ENCODE peak calls at places on chromosomes 1 and 21, in four cellular contexts. One of them, this sample, is unnamed.

GRCh38 chr1:53091841-53092645 is 30.0 kb downstream of the PODN start:
- DNase-seq in left ventricle myocardium inferior: peak; percentile 80
- DNase-seq in fibroblast of mammary gland: no peak
- DNase-seq in fibroblast of the aortic adventitia: no peak
- DNase-seq in this sample: no peak

GRCh38 chr1:14970115-14970798 is 183.3 kb upstream of the TMEM51 start:
- DNase-seq in left ventricle myocardium inferior: peak; percentile 42
- DNase-seq in fibroblast of mammary gland: peak; percentile 96
- DNase-seq in fibroblast of the aortic adventitia: peak; percentile 87
- DNase-seq in this sample: no peak

GRCh38 chr1:9075023-9075422 is 5.6 kb upstream of the SLC2A5 start:
- DNase-seq in left ventricle myocardium inferior: no peak
- DNase-seq in fibroblast of mammary gland: no peak
- DNase-seq in fibroblast of the aortic adventitia: no peak
- DNase-seq in this sample: no peak

GRCh38 chr21:22795091-22795490 is 1796.9 kb downstream of the NCAM2 start:
- DNase-seq in left ventricle myocardium inferior: no peak
- DNase-seq in fibroblast of mammary gland: no peak
- DNase-seq in fibroblast of the aortic adventitia: no peak
- DNase-seq in this sample: no peak

GRCh38 chr1:37999434-38000232 is 5.7 kb downstream of the FHL3 start:
- DNase-seq in left ventricle myocardium inferior: peak; percentile 66
- DNase-seq in fibroblast of mammary gland: peak; percentile 70
- DNase-seq in fibroblast of the aortic adventitia: peak; percentile 76
- DNase-seq in this sample: no peak

GRCh38 chr1:21779613-21780521 is 3.1 kb downstream of the USP48 start:
- DNase-seq in left ventricle myocardium inferior: no peak
- DNase-seq in fibroblast of mammary gland: peak; percentile 11
- DNase-seq in fibroblast of the aortic adventitia: peak; percentile 49
- DNase-seq in this sample: no peak

GRCh38 chr1:112776688-112777087 is 61.6 kb upstream of the PPM1J start:
- DNase-seq in left ventricle myocardium inferior: no peak
- DNase-seq in fibroblast of mammary gland: no peak
- DNase-seq in fibroblast of the aortic adventitia: no peak
- DNase-seq in this sample: no peak

GRCh38 chr1:15836772-15837669 is 10.5 kb upstream of the SPEN start:
- DNase-seq in left ventricle myocardium inferior: peak; percentile 54
- DNase-seq in fibroblast of mammary gland: no peak
- DNase-seq in fibroblast of the aortic adventitia: no peak
- DNase-seq in this sample: no peak

GRCh38 chr21:33124879-33125278 is 54.9 kb downstream of the OLIG1 start:
- DNase-seq in left ventricle myocardium inferior: no peak
- DNase-seq in fibroblast of mammary gland: no peak
- DNase-seq in fibroblast of the aortic adventitia: no peak
- DNase-seq in this sample: no peak

GRCh38 chr1:101004061-101004460 is 21.5 kb downstream of the DPH5 start:
- DNase-seq in left ventricle myocardium inferior: no peak
- DNase-seq in fibroblast of mammary gland: peak; percentile 82
- DNase-seq in fibroblast of the aortic adventitia: peak; percentile 48
- DNase-seq in this sample: peak; percentile 80

GRCh38 chr1:201881617-201882016 is 7.1 kb upstream of the SHISA4 start:
- DNase-seq in left ventricle myocardium inferior: no peak
- DNase-seq in fibroblast of mammary gland: no peak
- DNase-seq in fibroblast of the aortic adventitia: no peak
- DNase-seq in this sample: no peak

GRCh38 chr1:204420039-204421004 is 8.7 kb upstream of the PPP1R15B start:
- DNase-seq in left ventricle myocardium inferior: no peak
- DNase-seq in fibroblast of mammary gland: no peak
- DNase-seq in fibroblast of the aortic adventitia: no peak
- DNase-seq in this sample: no peak

GRCh38 chr1:45246760-45247159 is 40.4 kb upstream of the ZSWIM5 start:
- DNase-seq in left ventricle myocardium inferior: no peak
- DNase-seq in fibroblast of mammary gland: peak; percentile 87
- DNase-seq in fibroblast of the aortic adventitia: peak; percentile 90
- DNase-seq in this sample: peak; percentile 43

GRCh38 chr1:227071898-227072587 is 131.9 kb downstream of the COQ8A start:
- DNase-seq in left ventricle myocardium inferior: no peak
- DNase-seq in fibroblast of mammary gland: no peak
- DNase-seq in fibroblast of the aortic adventitia: no peak
- DNase-seq in this sample: no peak

GRCh38 chr1:186188004-186188539 is 187.0 kb downstream of the TPR start:
- DNase-seq in left ventricle myocardium inferior: no peak
- DNase-seq in fibroblast of mammary gland: peak; percentile 96
- DNase-seq in fibroblast of the aortic adventitia: peak; percentile 72
- DNase-seq in this sample: peak; percentile 84

GRCh38 chr1:51168946-51169345 is 66.9 kb downstream of the C1orf185 start:
- DNase-seq in left ventricle myocardium inferior: no peak
- DNase-seq in fibroblast of mammary gland: no peak
- DNase-seq in fibroblast of the aortic adventitia: no peak
- DNase-seq in this sample: no peak

GRCh38 chr21:45382698-45383000 is 22.3 kb upstream of the COL18A1 start:
- DNase-seq in left ventricle myocardium inferior: no peak
- DNase-seq in fibroblast of mammary gland: no peak
- DNase-seq in fibroblast of the aortic adventitia: no peak
- DNase-seq in this sample: no peak

GRCh38 chr1:234559152-234559916 is 50.6 kb downstream of the IRF2BP2 start:
- DNase-seq in left ventricle myocardium inferior: no peak
- DNase-seq in fibroblast of mammary gland: no peak
- DNase-seq in fibroblast of the aortic adventitia: no peak
- DNase-seq in this sample: no peak

GRCh38 chr1:182193908-182194550 is 132.5 kb upstream of the ZNF648 start:
- DNase-seq in left ventricle myocardium inferior: no peak
- DNase-seq in fibroblast of mammary gland: peak; percentile 98
- DNase-seq in fibroblast of the aortic adventitia: peak; percentile 13
- DNase-seq in this sample: no peak

GRCh38 chr1:247857986-247858356 is 984 bp downstream of the TRIM58 start:
- DNase-seq in left ventricle myocardium inferior: no peak
- DNase-seq in fibroblast of mammary gland: no peak
- DNase-seq in fibroblast of the aortic adventitia: no peak
- DNase-seq in this sample: no peak

GRCh38 chr1:200880212-200880611 is 7.4 kb downstream of the GPR25 start:
- DNase-seq in left ventricle myocardium inferior: no peak
- DNase-seq in fibroblast of mammary gland: no peak
- DNase-seq in fibroblast of the aortic adventitia: no peak
- DNase-seq in this sample: no peak

GRCh38 chr1:10980094-10980577 is 32.3 kb upstream of the TARDBP start:
- DNase-seq in left ventricle myocardium inferior: peak; percentile 75
- DNase-seq in fibroblast of mammary gland: peak; percentile 33
- DNase-seq in fibroblast of the aortic adventitia: peak; percentile 83
- DNase-seq in this sample: no peak

GRCh38 chr1:6801998-6802397 is 16.7 kb downstream of the CAMTA1 start:
- DNase-seq in left ventricle myocardium inferior: no peak
- DNase-seq in fibroblast of mammary gland: peak; percentile 74
- DNase-seq in fibroblast of the aortic adventitia: peak; percentile 47
- DNase-seq in this sample: peak; percentile 25

GRCh38 chr1:109975718-109976117 is 8.8 kb upstream of the AHCYL1 start:
- DNase-seq in left ventricle myocardium inferior: no peak
- DNase-seq in fibroblast of mammary gland: peak; percentile 85
- DNase-seq in fibroblast of the aortic adventitia: peak; percentile 88
- DNase-seq in this sample: peak; percentile 60

GRCh38 chr21:20822559-20823133 is 175.6 kb upstream of the NCAM2 start:
- DNase-seq in left ventricle myocardium inferior: no peak
- DNase-seq in fibroblast of mammary gland: peak; percentile 2
- DNase-seq in fibroblast of the aortic adventitia: no peak
- DNase-seq in this sample: peak; percentile 0

GRCh38 chr21:34793471-34793870 is 124.7 kb downstream of the CLIC6 start:
- DNase-seq in left ventricle myocardium inferior: no peak
- DNase-seq in fibroblast of mammary gland: no peak
- DNase-seq in fibroblast of the aortic adventitia: no peak
- DNase-seq in this sample: no peak

GRCh38 chr1:67429528-67430357 is 459 bp downstream of the SERBP1 start:
- DNase-seq in left ventricle myocardium inferior: peak; percentile 19
- DNase-seq in fibroblast of mammary gland: peak; percentile 14
- DNase-seq in fibroblast of the aortic adventitia: no peak
- DNase-seq in this sample: no peak

GRCh38 chr1:210684466-210685294 is 356.0 kb downstream of the HHAT start:
- DNase-seq in left ventricle myocardium inferior: no peak
- DNase-seq in fibroblast of mammary gland: no peak
- DNase-seq in fibroblast of the aortic adventitia: no peak
- DNase-seq in this sample: no peak

GRCh38 chr1:229888157-229888556 is 178.9 kb upstream of the GALNT2 start:
- DNase-seq in left ventricle myocardium inferior: no peak
- DNase-seq in fibroblast of mammary gland: no peak
- DNase-seq in fibroblast of the aortic adventitia: no peak
- DNase-seq in this sample: no peak

GRCh38 chr1:78607334-78607927 is 12.8 kb upstream of the IFI44L start:
- DNase-seq in left ventricle myocardium inferior: no peak
- DNase-seq in fibroblast of mammary gland: peak; percentile 64
- DNase-seq in fibroblast of the aortic adventitia: peak; percentile 75
- DNase-seq in this sample: no peak

GRCh38 chr1:153533689-153534201 is 2.0 kb downstream of the S100A6 start:
- DNase-seq in left ventricle myocardium inferior: peak; percentile 44
- DNase-seq in fibroblast of mammary gland: peak; percentile 96
- DNase-seq in fibroblast of the aortic adventitia: peak; percentile 87
- DNase-seq in this sample: peak; percentile 84

GRCh38 chr1:79004916-79005315 is 1.6 kb downstream of the ADGRL4 start:
- DNase-seq in left ventricle myocardium inferior: no peak
- DNase-seq in fibroblast of mammary gland: peak; percentile 6
- DNase-seq in fibroblast of the aortic adventitia: peak; percentile 27
- DNase-seq in this sample: no peak

GRCh38 chr1:27525296-27526271 is 35.6 kb upstream of the WASF2 start:
- DNase-seq in left ventricle myocardium inferior: peak; percentile 89
- DNase-seq in fibroblast of mammary gland: no peak
- DNase-seq in fibroblast of the aortic adventitia: peak; percentile 52
- DNase-seq in this sample: no peak
- H3K4me3 ChIP-seq in left ventricle myocardium inferior: peak overlapping the region; percentile 67
- H3K4me3 ChIP-seq in fibroblast of mammary gland: no peak overlapping the region
- H3K4me3 ChIP-seq in fibroblast of the aortic adventitia: no peak overlapping the region
- H3K4me3 ChIP-seq in this sample: no peak overlapping the region

DNA sequence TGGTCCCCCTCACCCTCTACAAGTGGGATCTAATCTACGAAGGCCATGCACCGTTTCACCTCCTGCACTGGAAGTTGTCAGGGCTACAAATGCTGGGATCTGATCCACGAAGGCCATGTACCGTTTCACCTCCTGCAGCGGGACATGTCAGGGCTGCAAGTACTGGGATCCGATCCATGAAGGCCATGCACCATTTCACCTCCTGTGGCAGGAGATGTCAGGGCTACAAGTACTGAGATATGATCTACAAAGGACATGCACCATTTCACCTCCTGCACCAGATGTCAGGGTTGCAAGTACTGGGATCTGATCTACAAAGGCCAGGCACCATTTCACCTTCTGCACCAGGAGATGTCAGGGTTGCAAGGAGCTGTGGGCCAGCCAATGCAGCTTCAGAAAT is 7.0 kb downstream of the ALDH4A1 start:
- DNase-seq in left ventricle myocardium inferior: no peak
- DNase-seq in fibroblast of mammary gland: no peak
- DNase-seq in fibroblast of the aortic adventitia: no peak
- DNase-seq in this sample: no peak
- H3K4me3 ChIP-seq in left ventricle myocardium inferior: no peak overlapping the region
- H3K4me3 ChIP-seq in fibroblast of mammary gland: no peak overlapping the region
- H3K4me3 ChIP-seq in fibroblast of the aortic adventitia: no peak overlapping the region
- H3K4me3 ChIP-seq in this sample: no peak overlapping the region

GRCh38 chr1:170682159-170682558 is 18.2 kb downstream of the PRRX1 start:
- DNase-seq in left ventricle myocardium inferior: no peak
- DNase-seq in fibroblast of mammary gland: no peak
- DNase-seq in fibroblast of the aortic adventitia: no peak
- DNase-seq in this sample: no peak

GRCh38 chr1:170682809-170683208 is 18.9 kb downstream of the PRRX1 start:
- DNase-seq in left ventricle myocardium inferior: no peak
- DNase-seq in fibroblast of mammary gland: no peak
- DNase-seq in fibroblast of the aortic adventitia: no peak
- DNase-seq in this sample: no peak

GRCh38 chr1:170676628-170677027 is 12.7 kb downstream of the PRRX1 start:
- DNase-seq in left ventricle myocardium inferior: no peak
- DNase-seq in fibroblast of mammary gland: no peak
- DNase-seq in fibroblast of the aortic adventitia: peak; percentile 80
- DNase-seq in this sample: no peak

GRCh38 chr1:170678196-170678595 is 14.3 kb downstream of the PRRX1 start:
- DNase-seq in left ventricle myocardium inferior: no peak
- DNase-seq in fibroblast of mammary gland: peak; percentile 91
- DNase-seq in fibroblast of the aortic adventitia: peak; percentile 76
- DNase-seq in this sample: no peak

DNA sequence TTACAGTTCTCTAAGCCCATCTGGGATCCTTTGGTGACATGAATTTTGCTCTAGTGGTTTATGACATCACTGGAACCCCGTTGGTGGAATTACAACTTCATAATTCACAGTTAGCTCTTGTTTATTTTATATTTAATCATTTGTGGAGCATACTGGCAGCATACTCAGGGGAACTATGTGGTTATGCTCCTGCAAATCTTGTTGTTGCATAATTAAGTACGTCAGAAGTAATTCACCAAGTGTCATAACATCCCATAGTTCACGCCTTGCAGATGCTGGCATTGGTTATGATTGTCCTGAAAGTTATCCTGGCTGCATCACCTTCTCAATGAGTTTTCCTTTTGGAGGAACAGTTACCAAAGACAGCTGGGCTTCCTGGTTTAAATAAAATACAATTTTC is 16.5 kb downstream of the PRRX1 start:
- DNase-seq in left ventricle myocardium inferior: no peak
- DNase-seq in fibroblast of mammary gland: peak; percentile 98
- DNase-seq in fibroblast of the aortic adventitia: peak; percentile 84
- DNase-seq in this sample: peak; percentile 82
- H3K4me3 ChIP-seq in left ventricle myocardium inferior: no peak overlapping the region
- H3K4me3 ChIP-seq in fibroblast of mammary gland: no peak overlapping the region
- H3K4me3 ChIP-seq in fibroblast of the aortic adventitia: no peak overlapping the region
- H3K4me3 ChIP-seq in this sample: no peak overlapping the region

GRCh38 chr1:47211796-47212269 is 20.2 kb downstream of the TAL1 start:
- DNase-seq in left ventricle myocardium inferior: peak; percentile 47
- DNase-seq in fibroblast of mammary gland: no peak
- DNase-seq in fibroblast of the aortic adventitia: no peak
- DNase-seq in this sample: no peak
- H3K4me3 ChIP-seq in left ventricle myocardium inferior: no peak overlapping the region
- H3K4me3 ChIP-seq in fibroblast of mammary gland: no peak overlapping the region
- H3K4me3 ChIP-seq in fibroblast of the aortic adventitia: no peak overlapping the region
- H3K4me3 ChIP-seq in this sample: no peak overlapping the region